ENCODE peak calls at places on chromosomes 16 and 17, in nine cellular contexts. W, U, L, S, V, R, M, G and F are unnamed samples.

GRCh38 chr17:66540131-66540781 is 237.8 kb downstream of the PRKCA start:
- DNase-seq in M (peak), V (no peak), L (peak), G (no peak), R (peak), U (no peak), W (peak), S (peak), F (no peak)

GRCh38 chr16:3020247-3020603 is at the start of gene TNFRSF12A:
- DNase-seq in V (peak), U (no peak), R (peak), M (no peak), L (peak), G (peak), S (peak), W (peak), F (peak)

GRCh38 chr16:53773150-53773846 is 69.3 kb downstream of the FTO start:
- DNase-seq in U (no peak), G (peak), S (peak), L (peak), M (peak), W (no peak), R (peak), V (peak), F (no peak)

GRCh38 chr16:23288726-23289512 is 13.2 kb upstream of the SCNN1B start:
- DNase-seq in L (no peak), R (no peak), S (no peak), M (no peak), G (no peak), U (no peak), V (no peak), W (no peak), F (no peak)

GRCh38 chr17:1553354-1554266 is 9.0 kb downstream of the PITPNA start:
- DNase-seq in S (no peak), M (no peak), W (peak), V (no peak), U (no peak), G (peak), L (no peak), R (no peak), F (no peak)

GRCh38 chr16:22665803-22666202 is 148.2 kb upstream of the HS3ST2 start:
- DNase-seq in M (no peak), U (no peak), G (no peak), L (no peak), W (no peak), R (no peak), V (no peak), S (no peak), F (no peak)

GRCh38 chr16:8736123-8736680 is 61.2 kb downstream of the TMEM186 start:
- DNase-seq in G (no peak), S (no peak), V (no peak), R (no peak), L (no peak), U (no peak), W (no peak), M (no peak), F (no peak)

GRCh38 chr17:3965123-3965800 is 1.0 kb upstream of the ATP2A3 start:
- DNase-seq in V (peak), G (peak), U (no peak), S (peak), L (no peak), R (peak), M (no peak), W (peak), F (no peak)

GRCh38 chr17:4293572-4293971 is 29.8 kb upstream of the ANKFY1 start:
- DNase-seq in M (no peak), W (no peak), U (no peak), L (no peak), R (no peak), V (no peak), S (no peak), G (no peak), F (no peak)

GRCh38 chr16:56879276-56879675 is 14.3 kb downstream of the SLC12A3 start:
- DNase-seq in M (no peak), S (no peak), R (no peak), G (no peak), L (no peak), W (no peak), U (no peak), V (no peak), F (no peak)

GRCh38 chr16:20976568-20976967 is 76.0 kb downstream of the LYRM1 start:
- DNase-seq in G (no peak), M (no peak), U (no peak), S (no peak), V (no peak), L (no peak), W (no peak), R (no peak), F (no peak)

GRCh38 chr16:10297341-10298006 is 88.4 kb upstream of the ATF7IP2 start:
- DNase-seq in S (no peak), W (no peak), G (no peak), L (peak), U (no peak), V (no peak), M (no peak), R (no peak), F (no peak)

GRCh38 chr16:86821933-86822332 is 243.6 kb downstream of the FOXL1 start:
- DNase-seq in W (no peak), M (no peak), U (no peak), G (no peak), R (peak), L (no peak), V (no peak), S (no peak), F (no peak)

GRCh38 chr16:1069154-1069553 is 3.4 kb upstream of the SSTR5 start:
- DNase-seq in V (no peak), L (no peak), R (no peak), G (no peak), M (no peak), S (no peak), W (no peak), U (no peak), F (no peak)

GRCh38 chr17:14058051-14058450 is 11.3 kb upstream of the COX10 start:
- DNase-seq in L (no peak), M (no peak), V (no peak), U (no peak), W (no peak), G (no peak), R (no peak), S (no peak), F (no peak)

GRCh38 chr16:56931253-56931768 is 631 bp upstream of the HERPUD1 start:
- DNase-seq in U (no peak), R (no peak), S (no peak), G (no peak), M (no peak), L (no peak), V (no peak), W (peak), F (no peak)

GRCh38 chr16:15781650-15782049 is 75.2 kb downstream of the MYH11 start:
- DNase-seq in R (no peak), G (no peak), S (no peak), V (no peak), M (no peak), W (no peak), U (no peak), L (no peak), F (no peak)

GRCh38 chr17:27481327-27481726 is 25.1 kb downstream of the KSR1 start:
- DNase-seq in L (no peak), M (no peak), S (no peak), R (no peak), W (no peak), V (no peak), G (no peak), U (no peak), F (no peak)

GRCh38 chr17:56274491-56274890 is 121.2 kb downstream of the ANKFN1 start:
- DNase-seq in L (no peak), V (no peak), R (no peak), S (no peak), G (no peak), W (no peak), U (no peak), M (no peak), F (no peak)

GRCh38 chr17:16428098-16428882 is 12.9 kb downstream of the TRPV2 start:
- DNase-seq in L (peak), R (peak), G (peak), S (peak), M (no peak), V (peak), U (no peak), W (peak), F (no peak)

DNA sequence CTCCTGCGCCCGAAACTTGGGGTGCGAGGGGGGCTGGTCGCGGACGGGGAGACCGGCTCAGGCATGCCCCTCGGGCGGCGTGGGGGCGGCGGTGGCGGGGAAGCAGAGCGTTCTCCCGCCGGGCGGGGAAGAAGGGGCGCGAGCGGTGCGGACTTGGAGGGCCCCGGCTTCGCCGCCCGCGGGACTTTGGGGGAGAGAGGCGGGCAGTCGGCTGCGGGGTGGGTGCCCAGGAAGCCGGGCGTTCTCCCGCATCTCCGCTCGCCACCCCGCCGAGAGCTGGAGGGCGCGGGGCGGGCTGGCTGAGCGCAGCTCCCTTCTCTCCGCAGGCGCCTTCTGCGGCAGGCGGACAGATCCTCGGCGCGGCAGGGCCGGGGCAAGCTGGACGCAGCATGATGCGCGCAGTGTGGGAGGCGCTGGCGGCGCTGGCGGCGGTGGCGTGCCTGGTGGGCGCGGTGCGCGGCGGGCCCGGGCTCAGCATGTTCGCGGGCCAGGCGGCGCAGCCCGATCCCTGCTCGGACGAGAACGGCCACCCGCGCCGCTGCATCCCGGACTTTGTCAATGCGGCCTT is 759 bp downstream of the NTN1 start:
- DNase-seq in L (no peak), G (peak), V (no peak), S (peak), R (no peak), W (no peak), M (no peak), U (no peak), F (no peak)
- TF ChIP-seq CTCF in L (no peak), G (no peak), V (no peak), S (no peak), R (no peak), W (no peak), M (no peak), U (no peak), F (no peak)

GRCh38 chr17:38485146-38485468 is 56.8 kb downstream of the ARHGAP23 start:
- DNase-seq in W (no peak), V (no peak), G (no peak), M (no peak), U (no peak), R (no peak), S (no peak), L (no peak), F (no peak)
- TF ChIP-seq CTCF in W (no peak), V (no peak), G (no peak), M (no peak), U (peak), R (no peak), S (no peak), L (no peak), F (peak)

DNA sequence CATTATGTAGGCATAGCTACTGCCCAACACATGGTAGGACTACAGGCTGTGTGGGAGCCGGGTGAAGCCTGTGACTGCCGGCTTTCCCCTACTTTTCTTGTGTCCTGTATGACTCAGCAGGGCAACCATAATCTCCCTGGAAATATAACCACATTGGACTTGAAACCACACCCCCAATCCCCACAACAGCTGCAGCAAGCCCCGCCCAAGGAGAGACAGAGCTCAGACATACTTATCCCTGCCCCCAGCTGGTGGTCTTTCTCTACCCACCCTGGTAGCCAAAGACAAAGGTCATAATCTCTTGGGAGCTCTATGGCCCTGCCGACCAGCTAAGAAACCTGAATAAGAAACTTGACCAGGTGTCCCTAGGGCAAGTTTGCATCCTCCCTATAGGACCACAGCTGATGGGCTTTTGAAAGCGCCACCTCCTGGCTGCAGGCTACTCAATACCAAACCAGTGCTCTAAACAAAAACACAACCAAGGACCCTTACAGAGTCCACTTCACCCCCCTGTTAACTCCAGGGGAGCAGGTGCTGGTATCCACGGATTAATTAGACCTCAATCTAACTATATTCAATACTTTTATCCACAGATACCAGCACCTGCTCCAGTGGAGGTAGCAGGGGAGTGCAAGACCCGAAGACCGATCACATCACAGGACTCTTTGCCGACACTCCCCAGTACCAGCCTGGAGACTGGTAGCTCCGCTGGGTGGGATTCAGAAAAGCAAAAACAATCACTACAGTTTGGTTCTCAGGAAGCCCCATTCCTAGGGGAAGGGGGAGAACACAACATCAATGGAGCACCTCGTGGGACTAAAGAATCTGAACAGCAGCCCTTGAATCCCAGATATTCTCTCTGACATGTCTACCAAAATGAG is 91.2 kb downstream of the IRX5 start:
- DNase-seq in M (no peak), S (no peak), W (no peak), U (no peak), R (peak), G (no peak), L (peak), V (peak), F (no peak)
- TF ChIP-seq CTCF in M (no peak), S (no peak), W (no peak), U (peak), R (no peak), G (peak), L (peak), V (peak), F (peak)

GRCh38 chr16:67842509-67843342 is 606 bp downstream of the THAP11 start:
- DNase-seq in G (peak), M (no peak), U (peak), W (peak), S (peak), L (peak), R (peak), V (no peak), F (no peak)
- TF ChIP-seq CTCF in G (peak), M (peak), U (no peak), W (no peak), S (no peak), L (peak), R (peak), V (no peak), F (peak)

GRCh38 chr17:41456206-41456605 is 11.0 kb downstream of the KRT32 start:
- DNase-seq in W (no peak), G (no peak), M (no peak), R (no peak), S (no peak), L (peak), V (no peak), U (no peak), F (no peak)
- TF ChIP-seq CTCF in W (no peak), G (peak), M (no peak), R (no peak), S (no peak), L (peak), V (no peak), U (no peak), F (peak)

GRCh38 chr16:72995151-72995881 is 52.6 kb downstream of the ZFHX3 start:
- DNase-seq in W (no peak), S (no peak), L (no peak), R (no peak), U (peak), V (peak), M (no peak), G (no peak), F (no peak)
- TF ChIP-seq CTCF in W (no peak), S (peak), L (peak), R (peak), U (peak), V (peak), M (peak), G (peak), F (peak)

DNA sequence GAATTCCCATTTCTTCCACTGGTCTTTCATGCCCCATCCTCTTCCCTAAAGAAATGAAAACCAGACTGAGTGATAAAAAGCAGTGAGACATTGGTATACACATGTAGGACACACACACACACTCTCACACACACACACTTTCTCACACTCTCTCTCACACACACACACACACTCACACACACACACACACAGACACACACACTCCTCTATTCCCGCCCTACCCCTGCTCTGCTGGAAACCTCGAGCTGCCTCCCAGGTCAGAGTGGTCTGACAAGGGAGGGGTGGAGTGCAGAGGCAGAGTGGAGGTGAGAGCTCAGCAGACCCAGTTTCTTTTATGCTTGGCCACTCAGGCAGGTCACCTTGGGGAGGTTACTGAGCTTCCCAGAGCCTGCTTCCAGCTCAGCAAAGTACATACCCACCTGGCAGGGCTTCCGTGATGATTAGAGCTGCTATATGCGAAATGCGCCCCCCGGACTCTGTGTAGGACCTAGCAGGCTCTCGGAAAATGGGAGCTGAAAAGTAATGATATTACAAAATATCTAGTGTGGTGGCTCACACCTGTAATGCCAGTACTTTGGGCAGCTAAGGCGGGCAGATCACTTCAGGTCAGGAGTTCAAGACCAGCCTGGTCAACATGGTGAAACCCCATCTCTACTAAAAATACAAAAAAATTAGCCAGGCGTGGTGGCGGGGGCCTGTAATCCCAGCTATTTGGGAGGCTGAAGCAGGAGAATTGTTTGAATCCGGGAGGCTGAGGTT is 30.7 kb downstream of the CCR7 start:
- DNase-seq in U (no peak), R (no peak), V (no peak), M (no peak), L (no peak), W (peak), G (peak), S (peak), F (peak)
- TF ChIP-seq CTCF in U (no peak), R (no peak), V (no peak), M (no peak), L (no peak), W (no peak), G (no peak), S (no peak), F (no peak)